ENCODE peak calls at places on chromosomes 16 and 17, in nine cellular contexts. One of them, this sample, is unnamed.

GRCh38 chr17:13757871-13758270 is 156.1 kb upstream of the HS3ST3A1 start:
- DNase-seq in astrocyte of the spinal cord: no peak
- DNase-seq in mammary epithelial cell: no peak
- DNase-seq in dorsolateral prefrontal cortex: no peak
- DNase-seq in left lung: no peak
- DNase-seq in ovary: no peak
- DNase-seq in endothelial cell of umbilical vein: no peak
- DNase-seq in A549: no peak
- DNase-seq in BJ: no peak
- DNase-seq in this sample: no peak

GRCh38 chr17:57257213-57257873 is 1.0 kb downstream of the MSI2 start:
- DNase-seq in astrocyte of the spinal cord: no peak
- DNase-seq in A549: no peak
- DNase-seq in endothelial cell of umbilical vein: peak
- DNase-seq in BJ: no peak
- DNase-seq in mammary epithelial cell: no peak
- DNase-seq in ovary: no peak
- DNase-seq in dorsolateral prefrontal cortex: no peak
- DNase-seq in left lung: no peak
- DNase-seq in this sample: no peak

GRCh38 chr16:67207857-67208524 is 9.1 kb downstream of the ELMO3 start:
- DNase-seq in left lung: no peak
- DNase-seq in astrocyte of the spinal cord: peak
- DNase-seq in endothelial cell of umbilical vein: no peak
- DNase-seq in BJ: peak
- DNase-seq in mammary epithelial cell: peak
- DNase-seq in dorsolateral prefrontal cortex: no peak
- DNase-seq in A549: peak
- DNase-seq in ovary: no peak
- DNase-seq in this sample: no peak

GRCh38 chr17:50147841-50148225 is 2.6 kb downstream of the PPP1R9B start:
- DNase-seq in ovary: peak
- DNase-seq in A549: no peak
- DNase-seq in left lung: no peak
- DNase-seq in mammary epithelial cell: no peak
- DNase-seq in BJ: no peak
- DNase-seq in dorsolateral prefrontal cortex: no peak
- DNase-seq in endothelial cell of umbilical vein: no peak
- DNase-seq in astrocyte of the spinal cord: no peak
- DNase-seq in this sample: no peak

GRCh38 chr16:90084215-90084614 is 7.1 kb upstream of the PRDM7 start:
- DNase-seq in ovary: no peak
- DNase-seq in left lung: no peak
- DNase-seq in A549: no peak
- DNase-seq in dorsolateral prefrontal cortex: no peak
- DNase-seq in endothelial cell of umbilical vein: no peak
- DNase-seq in BJ: no peak
- DNase-seq in astrocyte of the spinal cord: no peak
- DNase-seq in mammary epithelial cell: peak
- DNase-seq in this sample: no peak

GRCh38 chr17:979211-979538 is 401 bp downstream of the NXN start:
- DNase-seq in endothelial cell of umbilical vein: no peak
- DNase-seq in left lung: peak
- DNase-seq in BJ: no peak
- DNase-seq in mammary epithelial cell: no peak
- DNase-seq in dorsolateral prefrontal cortex: no peak
- DNase-seq in astrocyte of the spinal cord: no peak
- DNase-seq in ovary: no peak
- DNase-seq in A549: peak
- DNase-seq in this sample: no peak

GRCh38 chr17:62671553-62671952 is 44.1 kb downstream of the MRC2 start:
- DNase-seq in dorsolateral prefrontal cortex: no peak
- DNase-seq in left lung: no peak
- DNase-seq in endothelial cell of umbilical vein: no peak
- DNase-seq in astrocyte of the spinal cord: no peak
- DNase-seq in BJ: no peak
- DNase-seq in mammary epithelial cell: peak
- DNase-seq in A549: no peak
- DNase-seq in ovary: no peak
- DNase-seq in this sample: no peak

GRCh38 chr17:4426499-4427208 is 7.1 kb upstream of the SPNS3 start:
- DNase-seq in A549: no peak
- DNase-seq in endothelial cell of umbilical vein: no peak
- DNase-seq in dorsolateral prefrontal cortex: no peak
- DNase-seq in left lung: no peak
- DNase-seq in astrocyte of the spinal cord: no peak
- DNase-seq in ovary: no peak
- DNase-seq in mammary epithelial cell: no peak
- DNase-seq in BJ: no peak
- DNase-seq in this sample: no peak

GRCh38 chr16:48053346-48053745 is 102.4 kb downstream of the ABCC12 start:
- DNase-seq in astrocyte of the spinal cord: peak
- DNase-seq in mammary epithelial cell: peak
- DNase-seq in left lung: peak
- DNase-seq in BJ: peak
- DNase-seq in endothelial cell of umbilical vein: peak
- DNase-seq in A549: no peak
- DNase-seq in dorsolateral prefrontal cortex: no peak
- DNase-seq in ovary: peak
- DNase-seq in this sample: peak

GRCh38 chr16:3443108-3444031 is at the start of the genes NAA60 and ZNF597:
- DNase-seq in ovary: peak
- DNase-seq in BJ: peak
- DNase-seq in left lung: peak
- DNase-seq in astrocyte of the spinal cord: peak
- DNase-seq in mammary epithelial cell: peak
- DNase-seq in A549: peak
- DNase-seq in endothelial cell of umbilical vein: peak
- DNase-seq in dorsolateral prefrontal cortex: peak
- DNase-seq in this sample: peak

GRCh38 chr17:65627108-65627507 is 65.7 kb upstream of the AXIN2 start:
- DNase-seq in dorsolateral prefrontal cortex: no peak
- DNase-seq in mammary epithelial cell: no peak
- DNase-seq in BJ: no peak
- DNase-seq in endothelial cell of umbilical vein: no peak
- DNase-seq in ovary: no peak
- DNase-seq in astrocyte of the spinal cord: no peak
- DNase-seq in A549: no peak
- DNase-seq in left lung: no peak
- DNase-seq in this sample: no peak

GRCh38 chr16:57736419-57737281 is 1.1 kb downstream of the KATNB1 start:
- DNase-seq in left lung: peak
- DNase-seq in A549: peak
- DNase-seq in mammary epithelial cell: peak
- DNase-seq in endothelial cell of umbilical vein: peak
- DNase-seq in ovary: no peak
- DNase-seq in astrocyte of the spinal cord: peak
- DNase-seq in BJ: peak
- DNase-seq in dorsolateral prefrontal cortex: peak
- DNase-seq in this sample: peak

DNA sequence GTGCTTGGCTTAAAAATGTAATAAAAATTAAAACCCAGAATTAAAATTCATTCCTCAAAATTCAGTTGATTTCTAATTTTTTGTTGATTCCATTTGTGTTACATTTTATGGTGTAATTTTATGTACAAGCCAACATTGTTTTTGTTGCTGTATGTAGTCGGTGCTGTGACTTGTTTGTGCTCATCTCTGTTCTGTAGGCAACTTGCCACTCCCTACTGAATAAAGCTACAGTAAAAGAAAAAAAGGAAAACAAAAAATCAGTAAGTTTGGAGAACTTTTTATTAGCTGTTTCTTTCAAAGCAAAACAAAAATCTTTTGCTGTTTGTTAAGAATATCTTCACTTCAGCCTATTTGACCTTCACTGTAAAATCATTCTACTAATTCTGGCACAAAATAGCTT is 44.3 kb downstream of the OMG start:
- DNase-seq in ovary: no peak
- DNase-seq in left lung: no peak
- DNase-seq in dorsolateral prefrontal cortex: no peak
- DNase-seq in astrocyte of the spinal cord: no peak
- DNase-seq in A549: no peak
- DNase-seq in BJ: no peak
- DNase-seq in mammary epithelial cell: no peak
- DNase-seq in endothelial cell of umbilical vein: no peak
- DNase-seq in this sample: no peak
- H3K4me3 ChIP-seq in ovary: no peak
- H3K4me3 ChIP-seq in left lung: no peak
- H3K4me3 ChIP-seq in dorsolateral prefrontal cortex: no peak
- H3K4me3 ChIP-seq in astrocyte of the spinal cord: no peak
- H3K4me3 ChIP-seq in A549: no peak
- H3K4me3 ChIP-seq in BJ: no peak
- H3K4me3 ChIP-seq in mammary epithelial cell: no peak
- H3K4me3 ChIP-seq in endothelial cell of umbilical vein: no peak
- H3K4me3 ChIP-seq in this sample: no peak

GRCh38 chr17:82959990-82960418 is 119.4 kb upstream of the METRNL start:
- DNase-seq in A549: no peak
- DNase-seq in mammary epithelial cell: no peak
- DNase-seq in dorsolateral prefrontal cortex: peak
- DNase-seq in astrocyte of the spinal cord: no peak
- DNase-seq in left lung: peak
- DNase-seq in ovary: no peak
- DNase-seq in endothelial cell of umbilical vein: no peak
- DNase-seq in BJ: no peak
- DNase-seq in this sample: no peak
- TF ChIP-seq CTCF in A549: no peak
- TF ChIP-seq CTCF in mammary epithelial cell: no peak
- TF ChIP-seq CTCF in dorsolateral prefrontal cortex: no peak
- TF ChIP-seq CTCF in astrocyte of the spinal cord: no peak
- TF ChIP-seq CTCF in left lung: no peak
- TF ChIP-seq CTCF in ovary: no peak
- TF ChIP-seq CTCF in endothelial cell of umbilical vein: no peak
- TF ChIP-seq CTCF in BJ: no peak
- TF ChIP-seq CTCF in this sample: no peak

GRCh38 chr16:54282923-54283734 is 3.5 kb downstream of the IRX3 start:
- DNase-seq in dorsolateral prefrontal cortex: no peak
- DNase-seq in BJ: no peak
- DNase-seq in ovary: no peak
- DNase-seq in astrocyte of the spinal cord: no peak
- DNase-seq in left lung: no peak
- DNase-seq in mammary epithelial cell: peak
- DNase-seq in endothelial cell of umbilical vein: no peak
- DNase-seq in A549: no peak
- DNase-seq in this sample: no peak
- H3K4me3 ChIP-seq in dorsolateral prefrontal cortex: no peak
- H3K4me3 ChIP-seq in BJ: no peak
- H3K4me3 ChIP-seq in ovary: no peak
- H3K4me3 ChIP-seq in astrocyte of the spinal cord: peak
- H3K4me3 ChIP-seq in left lung: peak
- H3K4me3 ChIP-seq in mammary epithelial cell: peak
- H3K4me3 ChIP-seq in endothelial cell of umbilical vein: no peak
- H3K4me3 ChIP-seq in A549: no peak
- H3K4me3 ChIP-seq in this sample: peak

DNA sequence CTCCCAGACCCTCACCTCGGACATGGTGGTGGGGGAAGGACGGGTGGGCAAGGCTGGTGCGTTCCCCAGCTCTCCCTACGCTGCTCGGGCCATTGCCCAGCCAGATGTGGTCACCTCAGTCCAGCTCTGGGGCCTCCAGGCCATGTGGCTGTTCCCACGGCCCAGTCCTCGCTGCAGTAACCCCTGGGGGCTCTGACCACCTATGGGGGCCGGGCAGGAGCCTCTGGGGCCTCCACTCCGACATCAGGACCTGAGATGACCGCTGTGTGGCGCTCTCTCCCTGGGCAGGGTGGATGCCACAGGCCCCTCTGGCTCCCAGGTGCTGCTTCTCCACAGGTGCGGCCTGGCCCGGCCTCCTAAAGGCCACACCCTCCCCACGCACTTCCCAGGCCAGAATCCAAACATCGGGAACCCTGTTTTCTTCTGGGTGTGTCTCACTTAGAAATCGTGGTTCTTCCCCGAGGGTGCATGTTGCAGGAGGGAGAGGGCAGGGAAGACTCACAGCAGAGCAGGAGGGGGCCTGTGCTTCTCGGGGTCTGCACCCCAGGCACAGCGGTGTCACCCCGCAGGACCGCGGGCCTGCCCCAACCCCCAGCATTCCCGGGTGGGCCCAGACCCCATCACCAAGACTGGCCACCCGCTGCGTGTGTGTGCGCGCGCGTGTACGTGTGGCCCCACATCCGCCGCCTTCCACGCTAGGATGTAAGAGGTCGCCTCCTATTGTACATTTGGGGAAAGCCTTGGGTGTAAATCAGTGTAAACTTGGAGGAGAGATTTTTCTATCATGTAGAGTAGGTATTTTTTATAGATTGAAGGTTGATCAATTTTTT is 5.9 kb upstream of the CAPN15 start:
- DNase-seq in mammary epithelial cell: no peak
- DNase-seq in A549: no peak
- DNase-seq in dorsolateral prefrontal cortex: no peak
- DNase-seq in left lung: no peak
- DNase-seq in ovary: no peak
- DNase-seq in BJ: no peak
- DNase-seq in astrocyte of the spinal cord: no peak
- DNase-seq in endothelial cell of umbilical vein: no peak
- DNase-seq in this sample: no peak
- TF ChIP-seq CTCF in mammary epithelial cell: peak
- TF ChIP-seq CTCF in A549: no peak
- TF ChIP-seq CTCF in dorsolateral prefrontal cortex: no peak
- TF ChIP-seq CTCF in left lung: no peak
- TF ChIP-seq CTCF in ovary: no peak
- TF ChIP-seq CTCF in BJ: peak
- TF ChIP-seq CTCF in astrocyte of the spinal cord: peak
- TF ChIP-seq CTCF in endothelial cell of umbilical vein: no peak
- TF ChIP-seq CTCF in this sample: no peak

This sample was measured in epithelial cell of proximal tubule.